ENCODE peak calls at places on chromosome 15, in eight cellular contexts. One of them, this sample, is unnamed.

GRCh38 chr15:61681676-61682075 is 378.6 kb downstream of the VPS13C start:
- DNase-seq in iris pigment epithelial cell: no peak
- DNase-seq in activated B cell treated with CpG ODN at 0.5 μM for 24 hours: no peak
- DNase-seq in T-helper 2 cell: no peak
- DNase-seq in astrocyte of the spinal cord: no peak
- DNase-seq in tibial nerve: no peak
- DNase-seq in Caki2: no peak
- DNase-seq in WTC11: no peak
- DNase-seq in this sample: peak; percentile 8

GRCh38 chr15:29682361-29682760 is 139.9 kb downstream of the TJP1 start:
- DNase-seq in T-helper 2 cell: no peak
- DNase-seq in iris pigment epithelial cell: no peak
- DNase-seq in astrocyte of the spinal cord: no peak
- DNase-seq in tibial nerve: no peak
- DNase-seq in activated B cell treated with CpG ODN at 0.5 μM for 24 hours: no peak
- DNase-seq in WTC11: no peak
- DNase-seq in Caki2: no peak
- DNase-seq in this sample: peak; percentile 58

GRCh38 chr15:63699391-63699790 is 102.2 kb downstream of the FBXL22 start:
- DNase-seq in activated B cell treated with CpG ODN at 0.5 μM for 24 hours: no peak
- DNase-seq in astrocyte of the spinal cord: no peak
- DNase-seq in iris pigment epithelial cell: peak; percentile 64
- DNase-seq in T-helper 2 cell: no peak
- DNase-seq in tibial nerve: no peak
- DNase-seq in WTC11: no peak
- DNase-seq in Caki2: no peak
- DNase-seq in this sample: no peak

GRCh38 chr15:94709319-94709718 is 478.0 kb downstream of the MCTP2 start:
- DNase-seq in activated B cell treated with CpG ODN at 0.5 μM for 24 hours: no peak
- DNase-seq in WTC11: no peak
- DNase-seq in Caki2: no peak
- DNase-seq in astrocyte of the spinal cord: no peak
- DNase-seq in iris pigment epithelial cell: no peak
- DNase-seq in T-helper 2 cell: no peak
- DNase-seq in tibial nerve: no peak
- DNase-seq in this sample: no peak

GRCh38 chr15:38486946-38487345 is 33.0 kb downstream of the FAM98B start:
- DNase-seq in iris pigment epithelial cell: peak; percentile 58
- DNase-seq in WTC11: no peak
- DNase-seq in Caki2: no peak
- DNase-seq in activated B cell treated with CpG ODN at 0.5 μM for 24 hours: no peak
- DNase-seq in astrocyte of the spinal cord: peak; percentile 5
- DNase-seq in tibial nerve: no peak
- DNase-seq in T-helper 2 cell: no peak
- DNase-seq in this sample: no peak

GRCh38 chr15:93861956-93862741 is 369.2 kb upstream of the MCTP2 start:
- DNase-seq in astrocyte of the spinal cord: no peak
- DNase-seq in activated B cell treated with CpG ODN at 0.5 μM for 24 hours: no peak
- DNase-seq in T-helper 2 cell: no peak
- DNase-seq in iris pigment epithelial cell: no peak
- DNase-seq in tibial nerve: no peak
- DNase-seq in WTC11: no peak
- DNase-seq in Caki2: no peak
- DNase-seq in this sample: no peak

GRCh38 chr15:75348034-75348562 is 1.3 kb downstream of the NEIL1 start:
- DNase-seq in tibial nerve: no peak
- DNase-seq in iris pigment epithelial cell: no peak
- DNase-seq in activated B cell treated with CpG ODN at 0.5 μM for 24 hours: no peak
- DNase-seq in WTC11: no peak
- DNase-seq in astrocyte of the spinal cord: no peak
- DNase-seq in T-helper 2 cell: no peak
- DNase-seq in Caki2: no peak
- DNase-seq in this sample: no peak

GRCh38 chr15:20340931-20341661 is 200.5 kb downstream of the GOLGA6L6 start:
- DNase-seq in WTC11: peak; percentile 58
- DNase-seq in iris pigment epithelial cell: peak; percentile 55
- DNase-seq in astrocyte of the spinal cord: peak; percentile 34
- DNase-seq in activated B cell treated with CpG ODN at 0.5 μM for 24 hours: peak; percentile 29
- DNase-seq in tibial nerve: no peak
- DNase-seq in Caki2: no peak
- DNase-seq in T-helper 2 cell: peak; percentile 32
- DNase-seq in this sample: no peak

GRCh38 chr15:88586401-88587162 is 34.6 kb upstream of the AEN start:
- DNase-seq in iris pigment epithelial cell: peak; percentile 38
- DNase-seq in activated B cell treated with CpG ODN at 0.5 μM for 24 hours: no peak
- DNase-seq in astrocyte of the spinal cord: no peak
- DNase-seq in tibial nerve: no peak
- DNase-seq in WTC11: no peak
- DNase-seq in Caki2: no peak
- DNase-seq in T-helper 2 cell: no peak
- DNase-seq in this sample: no peak

GRCh38 chr15:64474846-64475245 is 14.5 kb downstream of the ZNF609 start:
- DNase-seq in WTC11: no peak
- DNase-seq in iris pigment epithelial cell: no peak
- DNase-seq in T-helper 2 cell: no peak
- DNase-seq in tibial nerve: no peak
- DNase-seq in astrocyte of the spinal cord: no peak
- DNase-seq in activated B cell treated with CpG ODN at 0.5 μM for 24 hours: no peak
- DNase-seq in Caki2: no peak
- DNase-seq in this sample: no peak

GRCh38 chr15:80929689-80930088 is 59.9 kb downstream of the MESD start:
- DNase-seq in iris pigment epithelial cell: no peak
- DNase-seq in tibial nerve: no peak
- DNase-seq in T-helper 2 cell: no peak
- DNase-seq in WTC11: no peak
- DNase-seq in activated B cell treated with CpG ODN at 0.5 μM for 24 hours: no peak
- DNase-seq in astrocyte of the spinal cord: peak; percentile 24
- DNase-seq in Caki2: no peak
- DNase-seq in this sample: no peak

GRCh38 chr15:89770041-89770440 is 6.1 kb upstream of the MESP2 start:
- DNase-seq in tibial nerve: no peak
- DNase-seq in WTC11: no peak
- DNase-seq in astrocyte of the spinal cord: peak; percentile 32
- DNase-seq in activated B cell treated with CpG ODN at 0.5 μM for 24 hours: no peak
- DNase-seq in Caki2: no peak
- DNase-seq in T-helper 2 cell: no peak
- DNase-seq in iris pigment epithelial cell: peak; percentile 23
- DNase-seq in this sample: no peak

GRCh38 chr15:72790302-72790955 is 6.9 kb upstream of the ADPGK start:
- DNase-seq in activated B cell treated with CpG ODN at 0.5 μM for 24 hours: no peak
- DNase-seq in astrocyte of the spinal cord: peak; percentile 47
- DNase-seq in Caki2: no peak
- DNase-seq in iris pigment epithelial cell: peak; percentile 54
- DNase-seq in tibial nerve: no peak
- DNase-seq in T-helper 2 cell: no peak
- DNase-seq in WTC11: no peak
- DNase-seq in this sample: no peak

GRCh38 chr15:67194171-67195114 is 60.0 kb downstream of the AAGAB start:
- DNase-seq in T-helper 2 cell: no peak
- DNase-seq in astrocyte of the spinal cord: no peak
- DNase-seq in WTC11: no peak
- DNase-seq in Caki2: no peak
- DNase-seq in tibial nerve: no peak
- DNase-seq in activated B cell treated with CpG ODN at 0.5 μM for 24 hours: no peak
- DNase-seq in iris pigment epithelial cell: peak; percentile 16
- DNase-seq in this sample: no peak

GRCh38 chr15:26892119-26892518 is 25.3 kb downstream of the GABRA5 start:
- DNase-seq in activated B cell treated with CpG ODN at 0.5 μM for 24 hours: no peak
- DNase-seq in T-helper 2 cell: no peak
- DNase-seq in iris pigment epithelial cell: no peak
- DNase-seq in astrocyte of the spinal cord: no peak
- DNase-seq in tibial nerve: no peak
- DNase-seq in Caki2: no peak
- DNase-seq in WTC11: no peak
- DNase-seq in this sample: no peak

GRCh38 chr15:63826513-63826912 is 7.2 kb downstream of the HERC1 start:
- DNase-seq in Caki2: no peak
- DNase-seq in tibial nerve: no peak
- DNase-seq in astrocyte of the spinal cord: peak; percentile 13
- DNase-seq in T-helper 2 cell: no peak
- DNase-seq in activated B cell treated with CpG ODN at 0.5 μM for 24 hours: no peak
- DNase-seq in WTC11: no peak
- DNase-seq in iris pigment epithelial cell: no peak
- DNase-seq in this sample: no peak

GRCh38 chr15:36358094-36358961 is 221.1 kb upstream of the CDIN1 start:
- DNase-seq in tibial nerve: no peak
- DNase-seq in iris pigment epithelial cell: peak; percentile 90
- DNase-seq in astrocyte of the spinal cord: peak; percentile 96
- DNase-seq in Caki2: peak; percentile 47
- DNase-seq in activated B cell treated with CpG ODN at 0.5 μM for 24 hours: no peak
- DNase-seq in WTC11: no peak
- DNase-seq in T-helper 2 cell: no peak
- DNase-seq in this sample: no peak

GRCh38 chr15:95549168-95549738 is 781.2 kb upstream of the NR2F2 start:
- DNase-seq in WTC11: no peak
- DNase-seq in Caki2: no peak
- DNase-seq in tibial nerve: no peak
- DNase-seq in activated B cell treated with CpG ODN at 0.5 μM for 24 hours: no peak
- DNase-seq in T-helper 2 cell: no peak
- DNase-seq in astrocyte of the spinal cord: no peak
- DNase-seq in iris pigment epithelial cell: no peak
- DNase-seq in this sample: no peak

GRCh38 chr15:66080791-66081475 is 172.6 kb downstream of the MEGF11 start:
- DNase-seq in tibial nerve: no peak
- DNase-seq in Caki2: peak; percentile 42
- DNase-seq in astrocyte of the spinal cord: peak; percentile 50
- DNase-seq in WTC11: peak; percentile 62
- DNase-seq in T-helper 2 cell: no peak
- DNase-seq in iris pigment epithelial cell: peak; percentile 75
- DNase-seq in activated B cell treated with CpG ODN at 0.5 μM for 24 hours: no peak
- DNase-seq in this sample: no peak

GRCh38 chr15:90545095-90545494 is 15.4 kb downstream of the CRTC3 start:
- DNase-seq in tibial nerve: no peak
- DNase-seq in activated B cell treated with CpG ODN at 0.5 μM for 24 hours: no peak
- DNase-seq in Caki2: no peak
- DNase-seq in WTC11: no peak
- DNase-seq in iris pigment epithelial cell: no peak
- DNase-seq in astrocyte of the spinal cord: no peak
- DNase-seq in T-helper 2 cell: no peak
- DNase-seq in this sample: no peak

GRCh38 chr15:60674704-60675405 is 195.9 kb upstream of the ICE2 start:
- DNase-seq in activated B cell treated with CpG ODN at 0.5 μM for 24 hours: no peak
- DNase-seq in astrocyte of the spinal cord: peak; percentile 42
- DNase-seq in tibial nerve: no peak
- DNase-seq in Caki2: no peak
- DNase-seq in WTC11: no peak
- DNase-seq in T-helper 2 cell: no peak
- DNase-seq in iris pigment epithelial cell: peak; percentile 20
- DNase-seq in this sample: no peak

GRCh38 chr15:56341201-56341600 is 24.0 kb upstream of the TEX9 start:
- DNase-seq in astrocyte of the spinal cord: no peak
- DNase-seq in tibial nerve: no peak
- DNase-seq in T-helper 2 cell: no peak
- DNase-seq in iris pigment epithelial cell: no peak
- DNase-seq in activated B cell treated with CpG ODN at 0.5 μM for 24 hours: no peak
- DNase-seq in WTC11: no peak
- DNase-seq in Caki2: no peak
- DNase-seq in this sample: no peak

GRCh38 chr15:53569756-53570480 is 189.5 kb downstream of the WDR72 start:
- DNase-seq in activated B cell treated with CpG ODN at 0.5 μM for 24 hours: no peak
- DNase-seq in WTC11: no peak
- DNase-seq in Caki2: peak; percentile 12
- DNase-seq in T-helper 2 cell: no peak
- DNase-seq in iris pigment epithelial cell: no peak
- DNase-seq in tibial nerve: no peak
- DNase-seq in astrocyte of the spinal cord: peak; percentile 47
- DNase-seq in this sample: no peak

GRCh38 chr15:61041886-61042285 is 187.2 kb downstream of the RORA start:
- DNase-seq in iris pigment epithelial cell: peak; percentile 26
- DNase-seq in activated B cell treated with CpG ODN at 0.5 μM for 24 hours: no peak
- DNase-seq in WTC11: no peak
- DNase-seq in astrocyte of the spinal cord: no peak
- DNase-seq in Caki2: no peak
- DNase-seq in T-helper 2 cell: no peak
- DNase-seq in tibial nerve: no peak
- DNase-seq in this sample: no peak

GRCh38 chr15:35519536-35520149 is 26.3 kb downstream of the DPH6 start:
- DNase-seq in Caki2: peak; percentile 59
- DNase-seq in astrocyte of the spinal cord: peak; percentile 69
- DNase-seq in iris pigment epithelial cell: peak; percentile 59
- DNase-seq in tibial nerve: no peak
- DNase-seq in activated B cell treated with CpG ODN at 0.5 μM for 24 hours: no peak
- DNase-seq in T-helper 2 cell: no peak
- DNase-seq in WTC11: no peak
- DNase-seq in this sample: peak; percentile 21

GRCh38 chr15:34810455-34811146 is 15.3 kb upstream of the ACTC1 start:
- DNase-seq in iris pigment epithelial cell: peak; percentile 99
- DNase-seq in astrocyte of the spinal cord: peak; percentile 93
- DNase-seq in activated B cell treated with CpG ODN at 0.5 μM for 24 hours: no peak
- DNase-seq in T-helper 2 cell: no peak
- DNase-seq in Caki2: no peak
- DNase-seq in WTC11: no peak
- DNase-seq in tibial nerve: no peak
- DNase-seq in this sample: no peak